ENCODE peak calls at places on chromosomes 7 and 10, in eight cellular contexts. A is neural crest cell, Y is fibroblast of lung, R is hypothalamus, Z is heart right ventricle, M is IMR-90, W is bronchial epithelial cell, V is foreskin fibroblast. S is an unnamed sample.

GRCh38 chr10:88886557-88886956 is 6.5 kb downstream of the STAMBPL1 start:
- DNase-seq in Y (no peak), V (peak; percentile 35), W (no peak), R (no peak), Z (no peak), M (no peak), A (no peak), S (no peak)

GRCh38 chr10:6083523-6084475 is 5.0 kb upstream of the RBM17 start:
- DNase-seq in Z (no peak), Y (no peak), R (no peak), V (peak; percentile 33), A (no peak), M (peak; percentile 40), W (peak; percentile 18), S (no peak)

GRCh38 chr7:140661124-140661523 is 11.6 kb upstream of the ADCK2 start:
- DNase-seq in V (peak; percentile 55), A (no peak), R (no peak), Z (no peak), M (peak; percentile 31), Y (peak; percentile 51), W (no peak), S (no peak)

GRCh38 chr10:102120987-102121738 is 995 bp upstream of the LDB1 start:
- DNase-seq in V (peak; percentile 88), A (peak; percentile 51), W (peak; percentile 47), M (peak; percentile 90), Z (peak; percentile 81), Y (peak; percentile 91), R (peak; percentile 15), S (peak; percentile 87)

GRCh38 chr7:32594965-32595364 is 99.7 kb downstream of the AVL9 start:
- DNase-seq in Y (no peak), V (no peak), M (no peak), R (no peak), W (no peak), A (no peak), Z (no peak), S (no peak)

GRCh38 chr7:44193011-44193802 is 4.0 kb upstream of the GCK start:
- DNase-seq in Z (no peak), W (no peak), M (no peak), Y (no peak), V (no peak), R (no peak), A (no peak), S (no peak)

GRCh38 chr10:43249151-43249961 is 17.5 kb downstream of the RASGEF1A start:
- DNase-seq in W (no peak), V (no peak), M (no peak), A (no peak), Y (no peak), R (no peak), Z (peak; percentile 1), S (no peak)

GRCh38 chr10:14543048-14543903 is 212.6 kb upstream of the FRMD4A start:
- DNase-seq in R (peak; percentile 13), V (peak; percentile 37), Z (peak; percentile 37), A (no peak), W (no peak), M (no peak), Y (peak; percentile 47), S (no peak)

GRCh38 chr10:96122824-96123223 is 7.3 kb upstream of the ZNF518A start:
- DNase-seq in A (no peak), Z (no peak), Y (no peak), R (no peak), W (peak; percentile 37), V (peak; percentile 5), M (no peak), S (no peak)

GRCh38 chr10:33306126-33306525 is 28.3 kb downstream of the NRP1 start:
- DNase-seq in Z (no peak), A (no peak), V (no peak), Y (peak; percentile 79), M (peak; percentile 59), W (no peak), R (no peak), S (no peak)

GRCh38 chr10:113947138-113948011 is 92.9 kb downstream of the NHLRC2 start:
- DNase-seq in W (no peak), V (no peak), A (no peak), R (no peak), Y (peak; percentile 24), Z (peak; percentile 21), M (no peak), S (no peak)

GRCh38 chr7:80136276-80137045 is 1.8 kb downstream of the GNAI1 start:
- DNase-seq in A (no peak), Y (peak; percentile 50), M (peak; percentile 63), R (no peak), W (peak; percentile 73), Z (no peak), V (peak; percentile 47), S (peak; percentile 62)

GRCh38 chr10:6346621-6347020 is 143.9 kb downstream of the PFKFB3 start:
- DNase-seq in A (no peak), W (no peak), R (no peak), Z (no peak), Y (no peak), M (no peak), V (no peak), S (no peak)

GRCh38 chr7:131638641-131639430 is 82.4 kb upstream of the PODXL start:
- DNase-seq in R (no peak), A (no peak), Z (no peak), W (no peak), Y (no peak), M (no peak), V (no peak), S (no peak)

GRCh38 chr7:70925411-70926115 is 206.4 kb upstream of the GALNT17 start:
- DNase-seq in V (no peak), Z (no peak), Y (no peak), M (no peak), R (no peak), W (no peak), A (no peak), S (no peak)

GRCh38 chr7:150999001-150999400 is 8.2 kb downstream of the NOS3 start:
- DNase-seq in V (no peak), M (no peak), Z (no peak), R (no peak), Y (no peak), W (no peak), A (no peak), S (no peak)

GRCh38 chr10:13775786-13776780 is 189.3 kb downstream of the PRPF18 start:
- DNase-seq in W (peak; percentile 87), A (no peak), M (peak; percentile 93), R (no peak), V (peak; percentile 85), Y (peak; percentile 87), Z (no peak), S (peak; percentile 88)

GRCh38 chr7:83947260-83947659 is 247.3 kb downstream of the SEMA3A start:
- DNase-seq in M (no peak), R (peak; percentile 18), Y (no peak), Z (no peak), A (no peak), V (peak; percentile 12), W (peak; percentile 22), S (peak; percentile 17)

GRCh38 chr7:155251831-155252230 is 45.8 kb upstream of the INSIG1 start:
- DNase-seq in M (no peak), W (no peak), V (no peak), Z (no peak), R (no peak), A (no peak), Y (no peak), S (no peak)

GRCh38 chr10:99927719-99928280 is 81.9 kb downstream of the DNMBP start:
- DNase-seq in V (peak; percentile 32), W (no peak), R (no peak), M (no peak), A (no peak), Z (no peak), Y (peak; percentile 31), S (no peak)

GRCh38 chr10:14468022-14468421 is 137.3 kb upstream of the FRMD4A start:
- DNase-seq in Y (peak; percentile 27), R (no peak), M (peak; percentile 21), V (no peak), Z (no peak), W (no peak), A (no peak), S (no peak)

GRCh38 chr7:99987846-99988245 is 12.0 kb upstream of the AZGP1 start:
- DNase-seq in R (no peak), M (no peak), Y (no peak), V (no peak), Z (no peak), W (no peak), A (no peak), S (no peak)

S was measured in HCEC 1CT.